ENCODE peak calls at places on chromosome 13, in four cellular contexts. D, J, L and A are unnamed samples.

GRCh38 chr13:41418027-41418426 is 39.3 kb upstream of the RGCC start:
- DNase-seq in L (no peak), D (peak), J (no peak), A (peak)

GRCh38 chr13:94678845-94679244 is 33.5 kb downstream of the SOX21 start:
- DNase-seq in J (no peak), D (no peak), L (no peak), A (no peak)

GRCh38 chr13:99014391-99014988 is 36.6 kb upstream of the DOCK9 start:
- DNase-seq in L (no peak), J (no peak), D (no peak), A (no peak)

GRCh38 chr13:30196025-30196424 is 111.3 kb downstream of the KATNAL1 start:
- DNase-seq in D (peak), L (peak), J (peak), A (no peak)

GRCh38 chr13:28537149-28537548 is 42.2 kb upstream of the FLT1 start:
- DNase-seq in D (no peak), J (no peak), L (no peak), A (no peak)

GRCh38 chr13:39616087-39616694 is 13.2 kb upstream of the LHFPL6 start:
- DNase-seq in D (peak), L (no peak), J (peak), A (peak)

GRCh38 chr13:100827489-100828000 is 152.9 kb upstream of the TMTC4 start:
- DNase-seq in L (no peak), D (no peak), J (no peak), A (no peak)

GRCh38 chr13:76641056-76641455 is 245.1 kb downstream of the KCTD12 start:
- DNase-seq in J (no peak), L (no peak), D (no peak), A (no peak)

GRCh38 chr13:63492604-63493003 is 2077.0 kb upstream of the PCDH20 start:
- DNase-seq in L (no peak), D (no peak), J (no peak), A (no peak)

GRCh38 chr13:113802761-113803160 is 43.7 kb downstream of the TMEM255B start:
- DNase-seq in L (no peak), D (no peak), J (peak), A (no peak)

GRCh38 chr13:44648392-44649117 is 72.4 kb upstream of the TSC22D1 start:
- DNase-seq in L (no peak), J (peak), D (no peak), A (no peak)

GRCh38 chr13:44768775-44769578 is 192.8 kb upstream of the TSC22D1 start:
- DNase-seq in D (peak), L (no peak), J (no peak), A (peak)

GRCh38 chr13:60396008-60396782 is 825 bp upstream of the TDRD3 start:
- DNase-seq in D (peak), J (peak), L (peak), A (peak)

GRCh38 chr13:24112791-24113190 is 47.7 kb upstream of the SPATA13 start:
- DNase-seq in L (no peak), D (peak), J (no peak), A (no peak)

GRCh38 chr13:31965361-31966066 is 66.1 kb upstream of the FRY start:
- DNase-seq in D (peak), L (no peak), J (no peak), A (peak)

GRCh38 chr13:100528353-100528752 is 60.2 kb downstream of the GGACT start:
- DNase-seq in L (no peak), D (no peak), J (no peak), A (no peak)

GRCh38 chr13:94764576-94765321 is 52.4 kb upstream of the SOX21 start:
- DNase-seq in D (no peak), J (peak), L (no peak), A (no peak)

GRCh38 chr13:59422646-59423045 is 741.1 kb downstream of the DIAPH3 start:
- DNase-seq in L (no peak), J (peak), D (peak), A (no peak)

GRCh38 chr13:110263906-110264305 is 43.1 kb downstream of the COL4A1 start:
- DNase-seq in J (peak), L (no peak), D (no peak), A (no peak)

GRCh38 chr13:92682832-92683517 is 543.6 kb upstream of the GPC6 start:
- DNase-seq in J (no peak), L (no peak), D (no peak), A (no peak)

GRCh38 chr13:98842074-98842473 is 89.6 kb upstream of the SLC15A1 start:
- DNase-seq in J (no peak), D (no peak), L (no peak), A (no peak)

GRCh38 chr13:48533207-48533499 is 273 bp upstream of the RCBTB2 start:
- DNase-seq in J (no peak), L (no peak), D (no peak), A (no peak)

GRCh38 chr13:25375727-25376358 is 4.1 kb downstream of the ATP8A2 start:
- DNase-seq in L (no peak), J (peak), D (peak), A (peak)

GRCh38 chr13:98827449-98827848 is 75.0 kb upstream of the SLC15A1 start:
- DNase-seq in J (peak), L (no peak), D (no peak), A (no peak)

GRCh38 chr13:39485314-39485700 is 117.7 kb downstream of the LHFPL6 start:
- DNase-seq in D (peak), J (peak), L (no peak), A (no peak)

GRCh38 chr13:112690242-112690943 is 555 bp downstream of the ATP11A start:
- DNase-seq in J (no peak), L (no peak), D (peak), A (no peak)

GRCh38 chr13:112688560-112689497 is 1.0 kb upstream of the ATP11A start:
- DNase-seq in L (no peak), J (peak), D (no peak), A (no peak)

GRCh38 chr13:112687836-112688559 is 1.8 kb upstream of the ATP11A start:
- DNase-seq in D (no peak), J (no peak), L (no peak), A (no peak)

GRCh38 chr13:112692104-112692503 is 2.3 kb downstream of the ATP11A start:
- DNase-seq in J (no peak), L (no peak), D (no peak), A (no peak)

GRCh38 chr13:112689498-112690241 is at the start of gene ATP11A:
- DNase-seq in D (peak), J (peak), L (peak), A (peak)
- H3K4ac ChIP-seq in D (peak), J (peak), L (no peak), A (peak)

GRCh38 chr13:51032831-51033230 is 78.2 kb downstream of the C13orf42 start:
- DNase-seq in J (no peak), L (no peak), D (no peak), A (no peak)
- H4K8ac ChIP-seq in J (no peak), L (no peak), D (no peak), A (no peak)

GRCh38 chr13:33676700-33677048 is 141.3 kb upstream of the RFC3 start:
- DNase-seq in J (peak), D (peak), L (no peak), A (peak)
- H3K27ac ChIP-seq in J (no peak), D (no peak), L (no peak), A (no peak)

GRCh38 chr13:22880756-22881701 is 299.8 kb upstream of the SGCG start:
- DNase-seq in J (peak), D (no peak), L (no peak), A (no peak)
- H3K4ac ChIP-seq in J (peak), D (no peak), L (peak), A (no peak)

GRCh38 chr13:42549555-42549941 is 24.4 kb upstream of the TNFSF11 start:
- DNase-seq in J (no peak), D (no peak), L (no peak), A (no peak)

GRCh38 chr13:42559057-42559456 is 14.9 kb upstream of the TNFSF11 start:
- DNase-seq in J (no peak), L (no peak), D (no peak), A (no peak)

GRCh38 chr13:42548731-42549554 is 25.0 kb upstream of the TNFSF11 start:
- DNase-seq in D (no peak), J (no peak), L (no peak), A (peak)

GRCh38 chr13:42551611-42552010 is 22.3 kb upstream of the TNFSF11 start:
- DNase-seq in L (no peak), J (no peak), D (no peak), A (no peak)

GRCh38 chr13:42553098-42554046 is 20.6 kb upstream of the TNFSF11 start:
- DNase-seq in L (no peak), J (no peak), D (peak), A (no peak)
- H4K8ac ChIP-seq in L (no peak), J (no peak), D (no peak), A (no peak)

GRCh38 chr13:26623125-26623524 is 65.6 kb downstream of the WASF3 start:
- DNase-seq in J (no peak), D (no peak), L (no peak), A (no peak)

GRCh38 chr13:26618726-26619125 is 61.2 kb downstream of the WASF3 start:
- DNase-seq in J (no peak), D (no peak), L (no peak), A (no peak)

GRCh38 chr13:26616126-26616525 is 58.6 kb downstream of the WASF3 start:
- DNase-seq in J (no peak), D (peak), L (no peak), A (no peak)

GRCh38 chr13:26621731-26622401 is 64.4 kb downstream of the WASF3 start:
- DNase-seq in D (no peak), L (no peak), J (no peak), A (no peak)

GRCh38 chr13:26619321-26619720 is 61.8 kb downstream of the WASF3 start:
- DNase-seq in L (no peak), D (peak), J (no peak), A (no peak)
- H3K27ac ChIP-seq in L (no peak), D (no peak), J (no peak), A (no peak)